ENCODE peak calls at places on chromosomes 3 and 15, in nine cellular contexts. M is fibroblast of mammary gland; S is mesendoderm; F is MM.1S; R is spleen; G is NB4; U is CD8-positive, alpha-beta memory T cell; J is tibial nerve; N is brain microvascular endothelial cell. W is an unnamed sample.

GRCh38 chr15:96340611-96341464 is 10.3 kb downstream of the NR2F2 start:
- DNase-seq in M (peak; percentile 73), R (no peak), N (peak; percentile 45), U (no peak), G (no peak), S (peak; percentile 84), J (no peak), F (peak; percentile 24), W (no peak)

GRCh38 chr15:38864827-38865604 is 300.4 kb upstream of the RASGRP1 start:
- DNase-seq in M (peak; percentile 100), S (peak; percentile 45), N (peak; percentile 80), G (no peak), F (no peak), U (no peak), J (peak; percentile 44), R (no peak), W (no peak)

GRCh38 chr15:61216519-61216918 is 12.6 kb downstream of the RORA start:
- DNase-seq in N (no peak), F (no peak), R (no peak), S (peak; percentile 65), J (no peak), M (no peak), U (no peak), G (no peak), W (no peak)

GRCh38 chr3:140091143-140091542 is 156.2 kb downstream of the CLSTN2 start:
- DNase-seq in R (no peak), J (no peak), F (no peak), S (no peak), U (no peak), N (peak; percentile 18), M (no peak), G (no peak), W (no peak)

GRCh38 chr3:64548200-64548889 is 139.5 kb downstream of the ADAMTS9 start:
- DNase-seq in N (no peak), R (no peak), S (no peak), G (no peak), J (peak; percentile 31), M (peak; percentile 39), F (no peak), U (no peak), W (no peak)

GRCh38 chr3:9713142-9713541 is 9.5 kb downstream of the CPNE9 start:
- DNase-seq in R (no peak), N (no peak), J (no peak), M (no peak), F (no peak), G (no peak), U (no peak), S (no peak), W (no peak)

GRCh38 chr3:1962531-1963090 is 136.1 kb upstream of the CNTN4 start:
- DNase-seq in F (no peak), G (no peak), U (no peak), J (no peak), M (no peak), R (no peak), N (no peak), S (no peak), W (no peak)

GRCh38 chr3:175411405-175411804 is 552.3 kb downstream of the NAALADL2 start:
- DNase-seq in F (no peak), M (no peak), U (no peak), N (no peak), G (no peak), J (no peak), R (no peak), S (no peak), W (no peak)

GRCh38 chr3:112654979-112655378 is 14.0 kb upstream of the CCDC80 start:
- DNase-seq in R (no peak), S (no peak), U (no peak), J (no peak), N (no peak), F (peak; percentile 7), G (no peak), M (no peak), W (no peak)

GRCh38 chr15:97968380-97968779 is 7.9 kb downstream of the ARRDC4 start:
- DNase-seq in F (no peak), U (no peak), R (no peak), G (no peak), J (no peak), M (peak; percentile 85), N (peak; percentile 2), S (no peak), W (no peak)

GRCh38 chr3:108153451-108153981 is 62.7 kb upstream of the CD47 start:
- DNase-seq in M (peak; percentile 78), S (peak; percentile 84), J (no peak), F (peak; percentile 68), U (peak; percentile 53), N (peak; percentile 62), R (no peak), G (peak; percentile 74), W (peak; percentile 70)

GRCh38 chr3:192851821-192852352 is 65.8 kb downstream of the MB21D2 start:
- DNase-seq in M (peak; percentile 76), S (no peak), R (no peak), F (no peak), N (peak; percentile 33), G (peak; percentile 39), J (no peak), U (no peak), W (peak; percentile 92)

GRCh38 chr3:47012342-47013230 is 33.1 kb downstream of the NBEAL2 start:
- DNase-seq in U (peak; percentile 42), G (no peak), J (no peak), N (no peak), M (no peak), R (peak; percentile 64), F (no peak), S (no peak), W (no peak)

GRCh38 chr15:84824260-84824690 is 7.1 kb downstream of the ALPK3 start:
- DNase-seq in R (no peak), G (no peak), M (peak; percentile 48), F (no peak), N (no peak), J (peak; percentile 36), S (no peak), U (no peak), W (no peak)

GRCh38 chr3:98462901-98463300 is at the start of gene OR5K1:
- DNase-seq in F (no peak), G (no peak), U (no peak), S (no peak), R (no peak), M (no peak), N (no peak), J (no peak), W (no peak)

GRCh38 chr15:39934415-39935044 is 615 bp downstream of the EIF2AK4 start:
- DNase-seq in F (no peak), N (no peak), R (no peak), M (peak; percentile 29), G (peak; percentile 39), J (no peak), S (no peak), U (no peak), W (peak; percentile 22)

GRCh38 chr3:119831022-119831421 is 49.1 kb downstream of the NR1I2 start:
- DNase-seq in U (no peak), N (no peak), G (no peak), F (no peak), S (peak; percentile 35), J (no peak), R (no peak), M (no peak), W (no peak)

GRCh38 chr15:89964555-89964954 is 36.6 kb upstream of the ZNF710 start:
- DNase-seq in G (no peak), S (no peak), N (no peak), F (no peak), M (no peak), J (no peak), U (no peak), R (no peak), W (no peak)

GRCh38 chr3:136979204-136979603 is 21.4 kb downstream of the IL20RB start:
- DNase-seq in S (no peak), G (no peak), M (no peak), U (no peak), N (no peak), R (no peak), F (no peak), J (no peak), W (no peak)

GRCh38 chr3:10389995-10390394 is 69.1 kb upstream of the SEC13 start:
- DNase-seq in N (no peak), M (no peak), F (peak; percentile 21), R (peak; percentile 58), U (no peak), G (peak; percentile 88), J (no peak), S (no peak), W (no peak)

GRCh38 chr15:33031324-33031736 is 163.2 kb downstream of the FMN1 start:
- DNase-seq in G (no peak), M (peak; percentile 90), S (peak; percentile 13), F (no peak), U (no peak), N (peak; percentile 43), J (no peak), R (no peak), W (peak; percentile 80)

GRCh38 chr3:109125902-109126301 is 8.0 kb upstream of the MORC1 start:
- DNase-seq in J (no peak), N (no peak), U (no peak), F (no peak), R (no peak), G (no peak), S (no peak), M (no peak), W (no peak)

GRCh38 chr3:104564045-104564643 is 802.6 kb upstream of the ALCAM start:
- DNase-seq in M (peak; percentile 67), S (peak; percentile 75), U (peak; percentile 66), G (peak; percentile 61), N (peak; percentile 38), F (peak; percentile 66), J (peak; percentile 53), R (no peak), W (peak; percentile 50)

GRCh38 chr15:72319360-72319984 is 485 bp downstream of the CELF6 start:
- DNase-seq in S (peak; percentile 86), G (peak; percentile 72), M (peak; percentile 42), F (peak; percentile 16), U (peak; percentile 65), R (peak; percentile 91), N (peak; percentile 13), J (no peak), W (peak; percentile 13)
- H3K4me3 ChIP-seq in S (no peak overlapping the region), G (no peak overlapping the region), M (no peak overlapping the region), F (no peak overlapping the region), U (no peak overlapping the region), R (peak overlapping the region; percentile 53), N (no peak overlapping the region), J (peak overlapping the region; percentile 44), W (peak overlapping the region; percentile 53)

GRCh38 chr15:76961277-76962010 is 29.9 kb downstream of the RCN2 start:
- DNase-seq in J (no peak), F (no peak), G (no peak), S (peak; percentile 28), M (no peak), R (no peak), U (no peak), N (no peak), W (no peak)
- H3K4me3 ChIP-seq in J (no peak overlapping the region), F (no peak overlapping the region), G (no peak overlapping the region), S (no peak overlapping the region), M (no peak overlapping the region), R (no peak overlapping the region), U (no peak overlapping the region), N (no peak overlapping the region), W (no peak overlapping the region)

GRCh38 chr15:83061680-83062079 is 5.4 kb downstream of the BTBD1 start:
- DNase-seq in N (no peak), S (no peak), F (no peak), J (no peak), R (no peak), G (no peak), U (no peak), M (no peak), W (no peak)
- H3K4me3 ChIP-seq in N (no peak overlapping the region), S (no peak overlapping the region), F (no peak overlapping the region), J (no peak overlapping the region), R (no peak overlapping the region), G (peak overlapping the region; percentile 10), U (no peak overlapping the region), M (no peak overlapping the region), W (no peak overlapping the region)

GRCh38 chr3:138624518-138624917 is 15.9 kb downstream of the FAIM start:
- DNase-seq in G (no peak), N (no peak), J (no peak), F (no peak), S (no peak), U (no peak), R (no peak), M (no peak), W (no peak)
- H3K4me3 ChIP-seq in G (no peak overlapping the region), N (no peak overlapping the region), J (no peak overlapping the region), F (no peak overlapping the region), S (no peak overlapping the region), U (no peak overlapping the region), R (no peak overlapping the region), M (no peak overlapping the region), W (no peak overlapping the region)

W was measured in bronchial epithelial cell.